ENCODE peak calls at places on chromosome 10, in four cellular contexts. V is mesendoderm, I is IMR-90, H is neuronal stem cell. J is an unnamed sample.

GRCh38 chr10:44696496-44696895 is 214.6 kb upstream of the TMEM72 start:
- DNase-seq in I (peak; percentile 36), V (peak; percentile 7), H (no peak), J (peak; percentile 12)

GRCh38 chr10:4676566-4676965 is 149.4 kb upstream of the AKR1E2 start:
- DNase-seq in V (no peak), H (no peak), I (no peak), J (no peak)

GRCh38 chr10:16477757-16478156 is 40.9 kb downstream of the PTER start:
- DNase-seq in H (no peak), V (no peak), I (no peak), J (no peak)

GRCh38 chr10:122879339-122880273 is at the start of gene FAM24B:
- DNase-seq in H (peak; percentile 68), V (peak; percentile 87), I (peak; percentile 98), J (no peak)

GRCh38 chr10:6918305-6918704 is 338.2 kb upstream of the PRKCQ start:
- DNase-seq in I (no peak), V (peak; percentile 65), H (no peak), J (no peak)

GRCh38 chr10:7795605-7796004 is 7.6 kb downstream of the ATP5F1C start:
- DNase-seq in I (peak; percentile 51), V (peak; percentile 86), H (no peak), J (peak; percentile 43)

GRCh38 chr10:3258291-3258848 is 85.8 kb upstream of the PITRM1 start:
- DNase-seq in I (no peak), V (no peak), H (no peak), J (peak; percentile 38)

GRCh38 chr10:47421057-47421952 is 37.2 kb upstream of the ZNF488 start:
- DNase-seq in V (no peak), I (peak; percentile 91), H (no peak), J (peak; percentile 15)

DNA sequence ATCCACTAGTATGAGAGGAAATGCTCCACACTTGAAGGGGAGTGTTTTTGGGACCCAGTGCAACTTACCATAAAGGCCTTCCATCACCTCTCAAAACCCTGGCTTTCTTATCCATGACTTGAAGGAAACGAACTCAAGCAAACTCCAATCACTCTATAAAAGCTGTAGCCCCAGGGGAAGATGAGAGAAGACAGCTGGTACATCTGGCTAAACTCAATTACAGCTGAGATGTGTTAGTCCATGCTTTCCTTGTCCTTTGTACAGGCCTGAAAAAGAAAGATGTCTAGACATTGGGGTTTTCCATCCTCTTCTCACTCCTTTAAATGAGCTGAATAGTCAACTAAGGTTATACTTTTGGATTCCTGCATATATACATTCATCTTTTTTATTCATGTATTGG is 89.5 kb upstream of the ANKRD30A start:
- DNase-seq in H (no peak), V (no peak), I (no peak), J (no peak)
- H3K4ac ChIP-seq in H (no peak overlapping the region), V (no peak overlapping the region), I (no peak overlapping the region), J (no peak overlapping the region)

GRCh38 chr10:79404231-79404609 is 41.2 kb downstream of the ZCCHC24 start:
- DNase-seq in H (no peak), I (peak; percentile 76), V (peak; percentile 90), J (peak; percentile 94)
- H3K4me3 ChIP-seq in H (no peak overlapping the region), I (no peak overlapping the region), V (no peak overlapping the region), J (no peak overlapping the region)

GRCh38 chr10:101120884-101121660 is 10.0 kb upstream of the TLX1 start:
- DNase-seq in I (no peak), H (no peak), V (no peak), J (no peak)
- H3K9ac ChIP-seq in I (no peak overlapping the region), H (peak overlapping the region; percentile 16), V (peak overlapping the region; percentile 36), J (peak overlapping the region; percentile 61)

GRCh38 chr10:110979611-110980010 is 60.2 kb downstream of the SHOC2 start:
- DNase-seq in I (no peak), H (no peak), V (no peak), J (no peak)
- H3K4ac ChIP-seq in I (no peak overlapping the region), H (no peak overlapping the region), V (no peak overlapping the region), J (no peak overlapping the region)

GRCh38 chr10:118798186-118798811 is 43.5 kb upstream of the CACUL1 start:
- DNase-seq in V (no peak), H (no peak), I (no peak), J (no peak)
- H3K4me3 ChIP-seq in V (no peak overlapping the region), H (no peak overlapping the region), I (no peak overlapping the region), J (no peak overlapping the region)

GRCh38 chr10:111983970-111984525 is 199.5 kb downstream of the GPAM start:
- DNase-seq in H (no peak), I (no peak), V (peak; percentile 93), J (no peak)
- H3K9ac ChIP-seq in H (no peak overlapping the region), I (no peak overlapping the region), V (no peak overlapping the region), J (no peak overlapping the region)

GRCh38 chr10:80464557-80465466 is 10.7 kb downstream of the TSPAN14 start:
- DNase-seq in I (peak; percentile 45), H (peak; percentile 84), V (peak; percentile 92), J (no peak)
- H3K4ac ChIP-seq in I (peak overlapping the region; percentile 79), H (peak overlapping the region; percentile 72), V (peak overlapping the region; percentile 76), J (peak overlapping the region; percentile 97)

GRCh38 chr10:79061441-79062315 is 7.1 kb upstream of the ZMIZ1 start:
- DNase-seq in H (no peak), I (no peak), V (no peak), J (no peak)

GRCh38 chr10:79065091-79065551 is 3.6 kb upstream of the ZMIZ1 start:
- DNase-seq in H (no peak), I (no peak), V (no peak), J (no peak)

GRCh38 chr10:79063071-79063491 is 5.7 kb upstream of the ZMIZ1 start:
- DNase-seq in H (no peak), V (no peak), I (no peak), J (no peak)

GRCh38 chr10:79065853-79066252 is 2.9 kb upstream of the ZMIZ1 start:
- DNase-seq in H (no peak), V (no peak), I (no peak), J (no peak)

GRCh38 chr10:79063661-79064490 is 4.9 kb upstream of the ZMIZ1 start:
- DNase-seq in I (no peak), V (no peak), H (no peak), J (no peak)
- H3K4me3 ChIP-seq in I (no peak overlapping the region), V (no peak overlapping the region), H (no peak overlapping the region), J (no peak overlapping the region)

GRCh38 chr10:101060951-101061813 is 607 bp upstream of the KAZALD1 start:
- DNase-seq in V (peak; percentile 97), I (peak; percentile 91), H (peak; percentile 97), J (peak; percentile 92)

GRCh38 chr10:101063548-101064414 is 2.0 kb downstream of the KAZALD1 start:
- DNase-seq in V (peak; percentile 59), H (no peak), I (no peak), J (no peak)

GRCh38 chr10:101061814-101062230 is at the start of gene KAZALD1:
- DNase-seq in H (no peak), I (no peak), V (no peak), J (no peak)

GRCh38 chr10:101063162-101063525 is 1.4 kb downstream of the KAZALD1 start:
- DNase-seq in V (no peak), I (no peak), H (no peak), J (no peak)

GRCh38 chr10:101062231-101063161 is 707 bp downstream of the KAZALD1 start:
- DNase-seq in H (peak; percentile 76), I (peak; percentile 43), V (peak; percentile 92), J (peak; percentile 62)
- H3K9ac ChIP-seq in H (peak overlapping the region; percentile 90), I (peak overlapping the region; percentile 86), V (peak overlapping the region; percentile 81), J (peak overlapping the region; percentile 97)

GRCh38 chr10:78292987-78293865 is 259.6 kb downstream of the RPS24 start:
- DNase-seq in H (peak; percentile 82), I (peak; percentile 35), V (peak; percentile 90), J (no peak)
- H3K4ac ChIP-seq in H (no peak overlapping the region), I (no peak overlapping the region), V (peak overlapping the region; percentile 25), J (peak overlapping the region; percentile 57)